ENCODE peak calls at places on chromosome 14, in ten cellular contexts. C is mammary epithelial cell, D is OCI-LY7, L is fibroblast of lung, W is neural progenitor cell, G is Karpas-422, K is A549, O is astrocyte, U is mesenchymal stem cell, P is GM23338. Q is an unnamed sample. For H3K4me1, the result is how much of the 10 kb centered on the place peaks cover.

GRCh38 chr14:49036236-49036635 is 549.9 kb downstream of the RPS29 start:
- DNase-seq in D (no peak), G (no peak), C (no peak), U (no peak), P (no peak), W (no peak), K (no peak), O (no peak), L (no peak), Q (no peak)

GRCh38 chr14:89025581-89026236 is 201.3 kb downstream of the TTC8 start:
- DNase-seq in L (no peak), P (no peak), K (no peak), W (no peak), C (no peak), D (no peak), U (no peak), O (no peak), G (no peak), Q (peak)

GRCh38 chr14:32004300-32004699 is 72.8 kb upstream of the ARHGAP5 start:
- DNase-seq in W (no peak), L (peak), G (no peak), K (peak), O (peak), C (peak), U (peak), P (no peak), D (no peak), Q (peak)

GRCh38 chr14:96626916-96627315 is 124.7 kb downstream of the PAPOLA start:
- DNase-seq in O (no peak), K (no peak), C (no peak), D (no peak), W (no peak), G (no peak), P (no peak), L (no peak), U (no peak), Q (no peak)

GRCh38 chr14:30621354-30621953 is 665 bp upstream of the SCFD1 start:
- DNase-seq in O (no peak), U (no peak), P (peak), C (peak), L (peak), W (peak), G (peak), K (peak), D (peak), Q (peak)

GRCh38 chr14:90970167-90970600 is 90.3 kb downstream of the RPS6KA5 start:
- DNase-seq in C (peak), W (no peak), D (no peak), U (peak), O (peak), K (peak), L (peak), P (no peak), G (no peak), Q (no peak)

GRCh38 chr14:74018029-74018703 is 922 bp downstream of the ENTPD5 start:
- DNase-seq in P (no peak), L (peak), G (no peak), D (no peak), U (peak), C (peak), W (no peak), O (peak), K (no peak), Q (peak)

GRCh38 chr14:73802431-73803188 is 49.0 kb upstream of the PTGR2 start:
- DNase-seq in O (no peak), K (peak), L (no peak), G (peak), C (peak), D (no peak), W (peak), P (peak), U (peak), Q (no peak)

GRCh38 chr14:88516742-88517418 is 37.9 kb downstream of the PTPN21 start:
- DNase-seq in U (no peak), K (no peak), P (no peak), W (peak), O (no peak), C (no peak), L (no peak), G (no peak), D (no peak), Q (no peak)

GRCh38 chr14:82657186-82657675 is 1123.6 kb upstream of the SEL1L start:
- DNase-seq in W (no peak), K (no peak), G (no peak), C (no peak), U (peak), O (no peak), L (no peak), P (no peak), D (no peak), Q (no peak)

GRCh38 chr14:79583738-79584405 is 627.4 kb downstream of the DIO2 start:
- DNase-seq in K (peak), U (peak), P (no peak), L (peak), C (no peak), W (no peak), O (peak), D (no peak), G (no peak), Q (peak)

GRCh38 chr14:103871596-103872480 is 24.5 kb upstream of the PPP1R13B start:
- DNase-seq in O (no peak), G (no peak), W (peak), D (peak), U (no peak), P (peak), L (no peak), K (no peak), C (no peak), Q (peak)

GRCh38 chr14:20624495-20625070 is 16.9 kb downstream of the OR6S1 start:
- DNase-seq in O (peak), G (peak), L (peak), P (peak), C (peak), K (peak), U (peak), W (peak), D (no peak), Q (peak)

GRCh38 chr14:54562334-54562733 is 4.6 kb upstream of the SAMD4A start:
- DNase-seq in P (no peak), W (no peak), K (no peak), U (peak), C (no peak), O (peak), D (no peak), G (no peak), L (peak), Q (peak)

GRCh38 chr14:94180655-94181271 is 6.6 kb downstream of the PPP4R4 start:
- DNase-seq in O (peak), L (peak), W (peak), G (peak), P (peak), C (peak), D (peak), U (peak), K (peak), Q (peak)

GRCh38 chr14:63383776-63384367 is 65.1 kb upstream of the GPHB5 start:
- DNase-seq in K (no peak), O (no peak), P (no peak), C (no peak), D (peak), W (no peak), U (no peak), L (no peak), G (peak), Q (no peak)

GRCh38 chr14:95295600-95296376 is 23.9 kb downstream of the CLMN start:
- DNase-seq in L (no peak), K (no peak), P (no peak), O (no peak), C (no peak), W (no peak), G (no peak), U (no peak), D (no peak), Q (no peak)

GRCh38 chr14:95296595-95297365 is 22.9 kb downstream of the CLMN start:
- DNase-seq in W (no peak), L (no peak), O (no peak), U (no peak), D (no peak), G (peak), C (no peak), K (no peak), P (no peak), Q (no peak)

GRCh38 chr14:95294320-95294719 is 25.4 kb downstream of the CLMN start:
- DNase-seq in U (no peak), O (no peak), W (no peak), G (peak), D (no peak), K (no peak), C (no peak), P (no peak), L (no peak), Q (no peak)

GRCh38 chr14:95293474-95293873 is 26.2 kb downstream of the CLMN start:
- DNase-seq in O (no peak), D (no peak), U (no peak), K (no peak), W (no peak), C (no peak), L (no peak), G (peak), P (no peak), Q (no peak)

GRCh38 chr14:95294834-95295599 is 24.7 kb downstream of the CLMN start:
- DNase-seq in K (peak), O (peak), L (peak), C (peak), U (no peak), W (no peak), P (no peak), G (peak), D (no peak), Q (peak)
- H3K27ac ChIP-seq in K (peak), O (no peak), L (no peak), C (no peak), U (no peak), W (no peak), P (no peak), G (peak), D (no peak), Q (no peak)

GRCh38 chr14:23712287-23712686 is 76.1 kb downstream of the DHRS2 start:
- DNase-seq in G (no peak), D (no peak), K (no peak), P (no peak), W (no peak), C (no peak), U (no peak), O (no peak), L (no peak), Q (no peak)
- H3K4me1 ChIP-seq in G (under half), D (under half), K (under half), P (under half), W (under half), C (under half), U (under half), O (under half), L (under half), Q (under half)

GRCh38 chr14:99571303-99571986 is 32.6 kb downstream of the CCDC85C start:
- DNase-seq in K (no peak), U (no peak), O (no peak), D (no peak), G (no peak), W (no peak), C (no peak), P (no peak), L (no peak), Q (no peak)

GRCh38 chr14:99572173-99572999 is 31.6 kb downstream of the CCDC85C start:
- DNase-seq in P (no peak), K (no peak), U (no peak), D (no peak), O (no peak), W (no peak), G (no peak), L (no peak), C (no peak), Q (no peak)

GRCh38 chr14:99574099-99574880 is 29.7 kb downstream of the CCDC85C start:
- DNase-seq in D (no peak), U (peak), G (peak), W (peak), L (peak), K (peak), C (no peak), O (peak), P (peak), Q (peak)

GRCh38 chr14:99573436-99574098 is 30.4 kb downstream of the CCDC85C start:
- DNase-seq in G (peak), O (no peak), P (no peak), W (no peak), L (no peak), D (no peak), K (no peak), U (no peak), C (no peak), Q (no peak)

GRCh38 chr14:99573000-99573330 is 31.0 kb downstream of the CCDC85C start:
- DNase-seq in L (no peak), D (peak), U (no peak), O (no peak), K (no peak), C (no peak), P (no peak), G (peak), W (no peak), Q (no peak)
- H3K4me2 ChIP-seq in L (no peak), D (peak), U (no peak), O (no peak), K (peak), C (no peak), P (peak), G (peak), W (peak), Q (no peak)

GRCh38 chr14:64683264-64683663 is 21.0 kb upstream of the PLEKHG3 start:
- DNase-seq in D (no peak), L (no peak), C (no peak), G (no peak), P (no peak), U (no peak), O (no peak), W (peak), K (no peak), Q (no peak)
- H3K27ac ChIP-seq in D (no peak), L (no peak), C (peak), G (no peak), P (no peak), U (no peak), O (no peak), W (peak), K (peak), Q (no peak)

DNA sequence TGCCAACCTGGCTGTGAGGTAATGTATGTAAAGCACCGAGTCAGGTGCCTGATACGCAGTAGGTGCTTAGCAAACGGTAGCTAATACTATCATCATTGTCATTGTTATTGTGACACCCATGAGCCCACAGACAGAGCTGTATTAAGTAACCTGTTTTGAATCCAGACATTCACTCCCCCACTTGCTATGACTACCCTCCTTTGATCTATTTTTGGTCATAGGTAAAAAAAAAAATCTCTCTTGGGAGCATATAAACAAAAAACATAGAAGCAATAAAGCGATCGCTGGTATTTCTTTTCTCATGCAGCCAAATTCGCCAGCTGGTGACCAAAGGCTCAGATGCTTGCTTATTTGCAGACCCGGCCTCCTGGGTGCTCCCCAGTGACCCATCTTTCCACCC is 330.2 kb downstream of the DPF3 start:
- DNase-seq in P (no peak), U (no peak), O (no peak), L (no peak), C (no peak), D (no peak), W (no peak), K (no peak), G (peak), Q (no peak)
- H3K4me1 ChIP-seq in P (under half), U (under half), O (under half), L (under half), C (under half), D (under half), W (under half), K (under half), G (under half), Q (under half)

GRCh38 chr14:99040711-99041110 is 231.3 kb downstream of the BCL11B start:
- DNase-seq in O (no peak), L (no peak), G (no peak), C (no peak), P (no peak), K (no peak), U (no peak), D (no peak), W (no peak), Q (no peak)
- H3K4me2 ChIP-seq in O (no peak), L (no peak), G (no peak), C (no peak), P (no peak), K (no peak), U (no peak), D (no peak), W (no peak), Q (no peak)

GRCh38 chr14:101835566-101835965 is 74.1 kb downstream of the PPP2R5C start:
- DNase-seq in U (no peak), L (no peak), D (no peak), K (no peak), C (no peak), O (no peak), W (no peak), P (no peak), G (no peak), Q (no peak)
- H3K27ac ChIP-seq in U (no peak), L (peak), D (no peak), K (no peak), C (no peak), O (no peak), W (no peak), P (no peak), G (peak), Q (peak)